ENCODE peak calls at places on chromosomes 4 and X, in seven cellular contexts. P is NCI-H1092 treated with DMSO at 0.1 percent for 48 hours, R is activated T-cell treated with anti-CD3 and anti-CD28 coated beads for 48 hours, J is T-helper 2 cell, G is GM10248, C is NCI-H1105, E is caudate nucleus. X is an unnamed sample.

GRCh38 chr4:27684501-27685077 is 823.9 kb downstream of the STIM2 start:
- DNase-seq in P (peak; percentile 49), R (no peak), J (no peak), G (no peak), C (no peak), E (peak; percentile 69), X (peak; percentile 74)

GRCh38 chr4:159062381-159062780 is 40.5 kb upstream of the RAPGEF2 start:
- DNase-seq in P (no peak), R (no peak), J (no peak), G (no peak), C (no peak), E (no peak), X (no peak)

GRCh38 chr4:85901500-85901899 is 426.6 kb downstream of the ARHGAP24 start:
- DNase-seq in P (no peak), R (no peak), J (no peak), G (no peak), C (no peak), E (no peak), X (no peak)

GRCh38 chrX:133005038-133005437 is 46.6 kb upstream of the HS6ST2 start:
- DNase-seq in P (peak; percentile 4), R (no peak), J (no peak), G (peak; percentile 15), C (no peak), E (no peak), X (peak; percentile 10)

GRCh38 chr4:145179201-145179860 is 1.1 kb downstream of the OTUD4 start:
- DNase-seq in P (no peak), R (peak; percentile 78), J (peak; percentile 65), G (peak; percentile 84), C (no peak), E (peak; percentile 34), X (peak; percentile 75)

GRCh38 chrX:30822068-30822671 is 66.9 kb downstream of the TAB3 start:
- DNase-seq in P (no peak), R (no peak), J (no peak), G (peak; percentile 5), C (no peak), E (no peak), X (peak; percentile 43)

GRCh38 chr4:184330008-184330400 is 112.3 kb upstream of the ENPP6 start:
- DNase-seq in P (no peak), R (peak; percentile 56), J (no peak), G (peak; percentile 70), C (no peak), E (no peak), X (peak; percentile 9)

GRCh38 chrX:98357146-98357545 is 1473.4 kb downstream of the RPA4 start:
- DNase-seq in P (no peak), R (no peak), J (no peak), G (no peak), C (peak; percentile 53), E (no peak), X (no peak)

GRCh38 chr4:5371415-5372190 is 320.3 kb downstream of the STK32B start:
- DNase-seq in P (no peak), R (no peak), J (no peak), G (no peak), C (no peak), E (no peak), X (no peak)

GRCh38 chr4:53014368-53014767 is 152.3 kb downstream of the RASL11B start:
- DNase-seq in P (no peak), R (no peak), J (no peak), G (no peak), C (no peak), E (no peak), X (no peak)

GRCh38 chrX:11754958-11755645 is 2.9 kb upstream of the MSL3 start:
- DNase-seq in P (no peak), R (no peak), J (no peak), G (no peak), C (peak; percentile 42), E (no peak), X (no peak)

X was measured in RKO.